ENCODE peak calls at places on chromosome 11, in five cellular contexts. Q, T, J, D and P are unnamed samples.

GRCh38 chr11:65069217-65069616 is 10.9 kb upstream of the NAALADL1 start:
- DNase-seq in J (no peak), D (no peak), Q (no peak), T (peak), P (peak)

GRCh38 chr11:45025716-45026492 is 75.2 kb upstream of the TP53I11 start:
- DNase-seq in T (no peak), J (peak), D (peak), Q (peak), P (peak)

GRCh38 chr11:47269002-47269828 is 718 bp upstream of the MADD start:
- DNase-seq in D (peak), T (peak), Q (peak), J (peak), P (peak)

GRCh38 chr11:7575841-7576451 is 62.1 kb downstream of the PPFIBP2 start:
- DNase-seq in Q (no peak), J (peak), T (peak), D (peak), P (no peak)

GRCh38 chr11:70586261-70587094 is 188.1 kb downstream of the CTTN start:
- DNase-seq in D (no peak), J (no peak), T (no peak), Q (no peak), P (no peak)

GRCh38 chr11:93051181-93051580 is 81.7 kb downstream of the MTNR1B start:
- DNase-seq in T (peak), Q (no peak), D (no peak), J (no peak), P (peak)

GRCh38 chr11:128474036-128474874 is 113.1 kb downstream of the ETS1 start:
- DNase-seq in J (no peak), Q (peak), T (no peak), D (no peak), P (no peak)

GRCh38 chr11:63713776-63714175 is 32.5 kb downstream of the RTN3 start:
- DNase-seq in D (no peak), J (no peak), Q (no peak), T (no peak), P (no peak)

GRCh38 chr11:67665537-67666302 is 8.7 kb downstream of the ALDH3B2 start:
- DNase-seq in J (no peak), Q (peak), T (peak), D (no peak), P (no peak)

GRCh38 chr11:60088364-60088763 is at the start of gene MS4A2:
- DNase-seq in Q (no peak), D (no peak), J (no peak), T (no peak), P (no peak)

GRCh38 chr11:43779306-43779705 is 98.8 kb downstream of the HSD17B12 start:
- DNase-seq in Q (no peak), T (no peak), J (no peak), D (no peak), P (no peak)

GRCh38 chr11:130522284-130522961 is 74.0 kb downstream of the ADAMTS15 start:
- DNase-seq in T (peak), Q (no peak), J (no peak), D (peak), P (peak)

GRCh38 chr11:94574193-94574961 is 7.2 kb downstream of the PIWIL4 start:
- DNase-seq in T (no peak), Q (no peak), J (no peak), D (no peak), P (peak)

GRCh38 chr11:10592331-10592730 is 23.9 kb upstream of the LYVE1 start:
- DNase-seq in Q (no peak), D (no peak), J (no peak), T (peak), P (peak)

GRCh38 chr11:10693509-10694071 is at the start of gene IRAG1:
- DNase-seq in J (no peak), Q (no peak), D (peak), T (no peak), P (peak)

GRCh38 chr11:132779487-132779886 is 752.8 kb downstream of the OPCML start:
- DNase-seq in J (no peak), D (no peak), T (peak), Q (no peak), P (no peak)

GRCh38 chr11:34051349-34052035 is at the start of gene CAPRIN1:
- DNase-seq in J (peak), Q (peak), D (peak), T (peak), P (peak)

GRCh38 chr11:128390246-128390645 is 197.1 kb downstream of the ETS1 start:
- DNase-seq in Q (no peak), T (no peak), J (no peak), D (no peak), P (peak)

GRCh38 chr11:70170596-70171210 is 32.4 kb upstream of the FADD start:
- DNase-seq in Q (no peak), T (no peak), D (no peak), J (no peak), P (no peak)

GRCh38 chr11:14506532-14506931 is 6.9 kb upstream of the COPB1 start:
- DNase-seq in Q (no peak), D (no peak), T (no peak), J (no peak), P (peak)

GRCh38 chr11:45688472-45689033 is 23.1 kb upstream of the CHST1 start:
- DNase-seq in D (no peak), T (no peak), Q (no peak), J (no peak), P (no peak)

GRCh38 chr11:114026355-114026754 is 33.2 kb upstream of the ZBTB16 start:
- DNase-seq in D (no peak), Q (peak), T (no peak), J (peak), P (peak)

GRCh38 chr11:110199184-110199981 is 97.0 kb downstream of the RDX start:
- DNase-seq in D (no peak), J (no peak), Q (no peak), T (peak), P (peak)

GRCh38 chr11:134687548-134687947 is 275.5 kb upstream of the B3GAT1 start:
- DNase-seq in Q (no peak), J (no peak), T (no peak), D (no peak), P (no peak)

GRCh38 chr11:94550513-94550912 is 6.8 kb downstream of the FUT4 start:
- DNase-seq in T (no peak), J (no peak), D (no peak), Q (no peak), P (no peak)

GRCh38 chr11:38089728-38090127 is 1491.7 kb upstream of the RAG2 start:
- DNase-seq in D (no peak), Q (no peak), T (peak), J (no peak), P (peak)

GRCh38 chr11:13268791-13269190 is 8.8 kb upstream of the BMAL1 start:
- DNase-seq in D (no peak), J (no peak), T (peak), Q (no peak), P (no peak)

GRCh38 chr11:106998126-106998525 is 20.1 kb downstream of the GUCY1A2 start:
- DNase-seq in Q (no peak), T (no peak), D (no peak), J (no peak), P (peak)

GRCh38 chr11:114317738-114318137 is 21.5 kb downstream of the NNMT start:
- DNase-seq in T (peak), D (peak), Q (peak), J (peak), P (peak)

GRCh38 chr11:120432056-120433018 is 79.2 kb upstream of the GRIK4 start:
- DNase-seq in T (peak), D (no peak), Q (no peak), J (peak), P (peak)

GRCh38 chr11:47551086-47551485 is 1.8 kb downstream of the CELF1 start:
- DNase-seq in J (peak), D (no peak), Q (peak), T (peak), P (peak)

GRCh38 chr11:66159585-66159984 is 89.5 kb downstream of the PACS1 start:
- DNase-seq in D (no peak), T (no peak), Q (no peak), J (no peak), P (no peak)

GRCh38 chr11:71137376-71137775 is 115.0 kb downstream of the SHANK2 start:
- DNase-seq in D (no peak), Q (no peak), J (no peak), T (no peak), P (no peak)

GRCh38 chr11:2534131-2534956 is 89.5 kb downstream of the KCNQ1 start:
- DNase-seq in D (no peak), Q (no peak), J (no peak), T (peak), P (no peak)

GRCh38 chr11:117814766-117815261 is 9.7 kb downstream of the FXYD2 start:
- DNase-seq in J (peak), Q (peak), D (peak), T (peak), P (peak)

GRCh38 chr11:12989428-12990242 is 19.5 kb upstream of the RASSF10 start:
- DNase-seq in D (no peak), J (no peak), T (peak), Q (no peak), P (no peak)

GRCh38 chr11:118180300-118180703 is 3.9 kb upstream of the SCN2B start:
- DNase-seq in J (peak), Q (peak), T (peak), D (peak), P (peak)

GRCh38 chr11:116808262-116809175 is 14.6 kb downstream of the APOA4 start:
- DNase-seq in T (peak), J (no peak), D (no peak), Q (no peak), P (peak)

GRCh38 chr11:120168960-120169681 is 31.2 kb upstream of the TRIM29 start:
- DNase-seq in J (peak), T (peak), Q (no peak), D (peak), P (peak)

DNA sequence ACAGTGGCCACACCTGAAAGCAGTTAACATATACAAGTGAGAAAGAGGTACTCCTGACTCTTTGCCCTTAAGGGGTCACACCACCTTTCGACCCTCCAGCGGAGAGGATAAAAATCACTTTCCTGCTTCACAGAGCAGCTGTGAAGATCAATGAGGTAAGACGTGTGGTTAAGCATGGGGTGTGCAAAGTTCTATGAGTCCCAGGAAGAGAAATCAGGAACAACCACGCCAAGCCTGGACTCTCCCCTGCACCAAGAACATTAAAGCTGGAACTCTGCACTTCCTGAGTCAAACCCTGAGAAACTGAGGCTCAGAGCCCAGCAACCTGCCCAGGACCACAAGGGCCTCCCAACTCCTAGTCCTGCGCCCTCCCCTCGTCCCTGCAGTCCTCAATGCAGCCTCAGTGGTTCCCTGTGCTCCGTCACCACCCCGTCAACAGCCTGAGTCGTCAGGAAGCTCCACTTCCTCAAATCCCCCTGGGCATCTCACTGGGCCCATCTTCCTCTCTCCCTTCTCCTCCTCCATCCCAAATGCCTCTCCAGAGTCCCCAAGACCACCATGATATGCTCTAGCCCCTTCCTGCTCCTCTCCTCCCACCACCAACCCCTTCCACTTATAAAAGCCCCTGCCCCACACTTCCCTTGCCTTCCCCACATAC is 17.7 kb downstream of the TNKS1BP1 start:
- DNase-seq in T (no peak), D (no peak), J (no peak), Q (no peak), P (no peak)
- H3K4me3 ChIP-seq in T (peak), D (no peak), J (no peak), Q (no peak), P (no peak)

GRCh38 chr11:76786053-76787014 is 3.2 kb downstream of the TSKU start:
- DNase-seq in T (no peak), J (no peak), Q (no peak), D (no peak), P (no peak)
- H3K4me3 ChIP-seq in T (no peak), J (no peak), Q (no peak), D (peak), P (no peak)

DNA sequence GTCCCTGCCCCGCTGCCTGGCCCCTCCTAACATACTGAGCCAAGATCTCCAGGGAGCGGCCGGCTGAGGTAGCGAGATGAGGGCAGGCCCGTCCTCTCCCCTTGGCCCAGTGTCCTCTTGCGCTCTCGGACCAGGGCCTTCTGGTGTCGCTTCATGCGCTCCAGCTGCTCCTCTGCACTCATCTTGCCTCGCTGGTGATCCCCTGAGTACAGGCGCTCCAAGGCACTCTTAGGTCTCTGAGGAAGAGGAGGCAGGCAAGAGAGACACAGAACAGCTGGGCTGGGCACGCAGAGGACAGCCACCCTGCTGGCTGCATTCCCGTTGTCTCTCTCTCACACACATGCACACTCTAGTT is 50.6 kb downstream of the C11orf58 start:
- DNase-seq in T (no peak), D (no peak), J (no peak), Q (no peak), P (no peak)
- H3K4me3 ChIP-seq in T (no peak), D (no peak), J (no peak), Q (no peak), P (no peak)

GRCh38 chr11:79438631-79439429 is 2.0 kb downstream of the TENM4 start:
- DNase-seq in T (peak), D (peak), Q (no peak), J (no peak), P (no peak)

GRCh38 chr11:79439893-79440450 is 858 bp downstream of the TENM4 start:
- DNase-seq in Q (no peak), J (no peak), D (no peak), T (peak), P (no peak)

GRCh38 chr11:79437981-79438630 is 2.7 kb downstream of the TENM4 start:
- DNase-seq in T (peak), J (no peak), Q (no peak), D (no peak), P (no peak)

GRCh38 chr11:79440451-79441158 is at the start of gene TENM4:
- DNase-seq in Q (no peak), J (no peak), D (peak), T (peak), P (peak)

DNA sequence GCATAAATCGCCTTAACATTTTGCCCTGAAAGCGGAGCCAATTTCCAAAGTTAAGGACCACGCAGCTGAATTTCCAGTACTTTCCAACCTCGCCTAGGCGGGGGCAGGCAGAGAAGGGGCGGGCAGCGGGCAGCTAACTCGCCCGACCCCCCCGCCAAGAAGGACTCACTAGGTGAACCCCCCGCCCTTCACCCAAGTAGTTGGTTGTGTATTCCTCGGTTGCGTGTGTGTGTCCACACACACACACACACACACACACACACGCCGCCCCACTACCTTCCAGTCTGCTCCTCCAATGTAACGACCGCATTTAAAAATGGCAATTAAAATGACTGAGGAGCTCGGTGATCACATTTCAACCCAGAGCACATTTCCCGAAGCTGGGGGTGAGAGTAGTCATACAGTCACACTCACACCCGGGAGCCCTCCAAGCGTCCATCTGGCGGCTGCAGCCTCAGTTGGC is 1.4 kb downstream of the TENM4 start:
- DNase-seq in J (no peak), T (peak), Q (no peak), D (no peak), P (no peak)
- H3K4me3 ChIP-seq in J (no peak), T (peak), Q (no peak), D (peak), P (peak)

DNA sequence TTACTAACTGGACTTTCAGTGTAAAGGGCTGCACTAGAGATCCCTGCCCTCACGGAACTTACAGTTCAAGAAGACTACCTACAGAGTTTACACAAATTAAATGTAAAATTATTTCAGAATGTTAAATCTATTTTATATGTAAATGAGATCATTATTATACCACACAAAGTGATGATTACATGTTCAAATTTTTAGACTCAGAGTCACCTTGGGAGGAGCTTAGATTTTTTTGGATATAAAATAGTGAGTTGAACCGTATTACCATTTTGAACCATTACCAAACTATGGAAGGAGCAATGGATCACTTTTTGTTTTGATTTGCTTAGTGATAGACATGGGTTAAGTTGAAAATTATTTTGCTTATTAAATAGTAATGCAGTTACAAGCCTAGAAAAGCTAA is 1.6 kb downstream of the IPO7 start:
- DNase-seq in J (no peak), T (peak), D (no peak), Q (no peak), P (no peak)
- H3K4me3 ChIP-seq in J (peak), T (peak), D (peak), Q (peak), P (peak)

DNA sequence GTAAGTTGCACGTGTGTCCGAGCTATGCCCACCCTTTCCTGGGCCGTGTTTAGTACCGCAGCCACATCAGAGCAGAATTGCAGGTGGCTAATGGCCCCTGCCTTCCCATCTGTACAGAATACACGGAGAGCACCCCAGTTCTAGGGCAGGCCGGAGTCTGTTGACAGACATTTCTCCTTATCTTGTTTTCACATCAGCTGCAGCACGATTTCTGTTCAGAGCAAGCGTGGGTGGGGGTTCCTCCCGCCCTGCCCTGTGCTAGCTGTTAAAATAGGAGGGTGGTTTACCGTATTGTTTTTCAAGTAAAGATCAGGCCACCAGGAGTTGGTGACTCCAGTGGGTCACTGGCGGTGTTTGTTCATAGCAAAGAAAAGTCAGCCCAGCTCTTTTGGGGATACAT is 41.1 kb downstream of the UBASH3B start:
- DNase-seq in D (no peak), T (no peak), Q (peak), J (peak), P (no peak)
- H3K4me3 ChIP-seq in D (no peak), T (no peak), Q (peak), J (peak), P (no peak)

GRCh38 chr11:75084883-75085282 is 11.8 kb downstream of the OR2AT4 start:
- DNase-seq in Q (no peak), D (no peak), J (no peak), T (no peak), P (no peak)

GRCh38 chr11:75096456-75097172 is at the start of gene OR2AT4:
- DNase-seq in Q (no peak), T (no peak), J (no peak), D (no peak), P (no peak)

GRCh38 chr11:75087319-75088055 is 9.2 kb downstream of the OR2AT4 start:
- DNase-seq in D (no peak), J (no peak), Q (no peak), T (no peak), P (no peak)

DNA sequence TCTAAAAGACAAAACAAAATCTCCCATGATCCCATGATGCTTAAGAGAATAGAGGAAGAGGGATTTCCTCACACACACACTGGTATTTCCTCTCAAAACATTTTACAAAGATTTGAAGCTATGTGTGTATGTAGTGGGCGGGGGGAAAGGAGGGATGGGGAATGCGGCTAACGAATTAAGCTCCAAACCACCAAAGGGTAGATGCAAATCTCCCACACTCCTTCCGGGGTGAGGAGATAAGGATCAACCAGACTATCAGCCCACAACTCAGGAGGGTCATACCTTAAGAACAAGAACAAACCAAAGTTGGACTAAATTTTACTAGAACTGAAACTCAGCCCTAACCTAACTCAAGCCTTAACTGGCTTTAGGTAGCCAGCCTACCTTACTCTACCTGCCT is 5.9 kb downstream of the OR2AT4 start:
- DNase-seq in T (no peak), Q (no peak), J (no peak), D (no peak), P (no peak)
- H3K4me3 ChIP-seq in T (no peak), Q (no peak), J (no peak), D (no peak), P (no peak)

GRCh38 chr11:126406368-126406767 is 50.9 kb downstream of the ST3GAL4 start:
- DNase-seq in D (no peak), T (no peak), Q (no peak), J (no peak), P (no peak)
- H3K4me3 ChIP-seq in D (no peak), T (no peak), Q (no peak), J (no peak), P (no peak)